ENCODE peak calls at places on chromosomes 13 and 19, in six cellular contexts. F is IMR-90, M is H9, O is neuronal stem cell, S is mesenchymal stem cell, I is H1. D is an unnamed sample.

GRCh38 chr19:7879102-7879770 is 5.0 kb upstream of the PRR36 start:
- DNase-seq in S (no peak), I (no peak), O (no peak), M (no peak), F (no peak), D (no peak)

GRCh38 chr19:54172764-54173699 is at the start of gene TMC4:
- DNase-seq in S (peak; percentile 48), O (no peak), I (peak; percentile 82), M (peak; percentile 96), F (no peak), D (peak; percentile 94)

GRCh38 chr19:12985049-12985776 is 10.1 kb upstream of the NFIX start:
- DNase-seq in I (no peak), O (no peak), S (peak; percentile 27), M (peak; percentile 33), F (peak; percentile 76), D (peak; percentile 24)

GRCh38 chr13:76222511-76222910 is 586.4 kb downstream of the LMO7 start:
- DNase-seq in M (no peak), O (no peak), F (peak; percentile 55), I (no peak), S (peak; percentile 14), D (no peak)

GRCh38 chr19:15642807-15643206 is 2.1 kb downstream of the CYP4F3 start:
- DNase-seq in S (no peak), I (no peak), M (no peak), O (no peak), F (no peak), D (no peak)

GRCh38 chr13:84446972-84447700 is 564.9 kb upstream of the SLITRK1 start:
- DNase-seq in O (no peak), F (no peak), S (no peak), M (no peak), I (peak; percentile 38), D (no peak)

GRCh38 chr13:23450340-23451046 is 17.0 kb upstream of the SACS start:
- DNase-seq in F (no peak), S (no peak), M (no peak), I (no peak), O (no peak), D (no peak)

GRCh38 chr19:4645718-4646117 is 6.4 kb downstream of the TNFAIP8L1 start:
- DNase-seq in S (no peak), M (no peak), I (no peak), F (no peak), O (no peak), D (peak; percentile 98)

GRCh38 chr19:19321143-19321577 is 531 bp downstream of the MAU2 start:
- DNase-seq in O (peak; percentile 23), M (peak; percentile 47), S (peak; percentile 35), I (peak; percentile 53), F (no peak), D (peak; percentile 10)

GRCh38 chr13:35984776-35985453 is 146.3 kb downstream of the DCLK1 start:
- DNase-seq in I (peak; percentile 59), M (peak; percentile 64), S (no peak), O (peak; percentile 15), F (no peak), D (no peak)

GRCh38 chr13:98454389-98454881 is 122.5 kb downstream of the STK24 start:
- DNase-seq in S (peak; percentile 75), O (no peak), M (no peak), F (peak; percentile 94), I (no peak), D (no peak)

GRCh38 chr19:30388327-30388726 is 16.1 kb downstream of the ZNF536 start:
- DNase-seq in I (peak; percentile 19), F (no peak), O (no peak), M (no peak), S (no peak), D (no peak)

GRCh38 chr13:94454906-94455305 is 24.6 kb downstream of the DCT start:
- DNase-seq in S (no peak), F (peak; percentile 1), O (no peak), M (no peak), I (no peak), D (no peak)

GRCh38 chr19:6023085-6023682 is 45.2 kb upstream of the RANBP3 start:
- DNase-seq in O (no peak), I (no peak), M (no peak), F (peak; percentile 71), S (peak; percentile 58), D (peak; percentile 43)

GRCh38 chr19:55315956-55316525 is 9.1 kb downstream of the TMEM150B start:
- DNase-seq in M (no peak), S (no peak), I (no peak), F (no peak), O (no peak), D (no peak)

GRCh38 chr13:33140161-33140560 is 123.9 kb downstream of the KL start:
- DNase-seq in F (peak; percentile 35), M (no peak), I (no peak), S (no peak), O (no peak), D (no peak)

GRCh38 chr13:79155883-79156282 is 250.2 kb downstream of the RBM26 start:
- DNase-seq in M (no peak), S (no peak), F (no peak), I (no peak), O (no peak), D (no peak)

GRCh38 chr13:23749288-23749880 is 139.8 kb downstream of the MIPEP start:
- DNase-seq in M (no peak), I (no peak), S (no peak), O (no peak), F (no peak), D (no peak)

GRCh38 chr19:49950956-49951526 is 9.9 kb downstream of the SIGLEC11 start:
- DNase-seq in O (no peak), S (no peak), I (no peak), F (no peak), M (no peak), D (no peak)

GRCh38 chr13:110685305-110685704 is 20.6 kb downstream of the CARS2 start:
- DNase-seq in O (no peak), M (no peak), I (no peak), F (peak; percentile 44), S (peak; percentile 25), D (peak; percentile 78)

GRCh38 chr19:12660980-12661379 is 5.6 kb downstream of the MAN2B1 start:
- DNase-seq in I (no peak), S (no peak), F (no peak), M (no peak), O (no peak), D (no peak)

GRCh38 chr19:16293133-16294085 is 31.2 kb upstream of the KLF2 start:
- DNase-seq in M (no peak), F (peak; percentile 99), O (no peak), S (peak; percentile 94), I (no peak), D (no peak)

GRCh38 chr19:38718747-38719543 is 25.3 kb downstream of the CAPN12 start:
- DNase-seq in F (no peak), I (peak; percentile 67), O (no peak), S (peak; percentile 39), M (peak; percentile 74), D (peak; percentile 91)

GRCh38 chr19:33273881-33274662 is 28.3 kb downstream of the CEBPA start:
- DNase-seq in I (no peak), O (no peak), S (peak; percentile 52), F (peak; percentile 84), M (no peak), D (no peak)

GRCh38 chr19:41887711-41888382 is 4.9 kb downstream of the ARHGEF1 start:
- DNase-seq in S (peak; percentile 20), O (no peak), I (peak; percentile 74), F (peak; percentile 64), M (peak; percentile 92), D (peak; percentile 74)

GRCh38 chr13:84917252-84917878 is 881.9 kb downstream of the SLITRK6 start:
- DNase-seq in O (no peak), M (no peak), F (peak; percentile 31), S (peak; percentile 43), I (no peak), D (peak; percentile 57)

GRCh38 chr19:38619361-38620174 is 580 bp downstream of the EIF3K start:
- DNase-seq in M (no peak), O (no peak), I (no peak), F (no peak), S (no peak), D (no peak)

GRCh38 chr13:20974981-20975585 is 72.5 kb upstream of the XPO4 start:
- DNase-seq in O (no peak), I (no peak), M (no peak), S (peak; percentile 48), F (no peak), D (peak; percentile 99)

GRCh38 chr13:48156466-48156865 is 61.6 kb upstream of the MED4 start:
- DNase-seq in S (no peak), M (peak; percentile 71), O (no peak), F (no peak), I (peak; percentile 58), D (peak; percentile 17)
- H4K8ac ChIP-seq in S (no peak overlapping the region), M (no peak overlapping the region), O (no peak overlapping the region), F (no peak overlapping the region), I (no peak overlapping the region), D (no peak overlapping the region)

DNA sequence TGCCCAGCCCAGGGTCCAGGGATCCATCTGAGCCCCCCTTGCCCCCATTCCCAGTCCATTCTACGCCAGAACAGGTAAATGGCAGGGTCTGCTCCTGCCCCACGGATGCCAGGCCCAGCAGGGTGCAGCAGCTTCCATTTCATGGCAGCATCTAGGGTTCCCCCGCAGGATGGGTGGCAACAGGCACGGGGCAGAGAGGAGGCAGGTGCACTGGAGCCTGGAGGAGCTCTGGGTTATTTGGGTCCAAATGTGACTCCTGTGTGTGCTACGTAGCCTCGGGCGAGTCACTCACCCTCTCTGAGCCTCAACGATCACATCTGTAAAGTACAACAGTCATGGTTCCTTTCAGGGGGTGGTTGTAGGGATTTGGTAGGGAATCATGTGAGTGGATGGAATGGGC is 27.4 kb downstream of the IL12RB1 start:
- DNase-seq in O (no peak), F (no peak), M (no peak), S (no peak), I (no peak), D (no peak)
- H3K9me3 ChIP-seq in O (peaks cover 2% of the 10 kb centered on the region), F (peaks cover 2% of the 10 kb centered on the region), M (no peaks in the 10 kb centered on the region), S (no peaks in the 10 kb centered on the region), I (no peaks in the 10 kb centered on the region), D (peaks cover 2% of the 10 kb centered on the region)

DNA sequence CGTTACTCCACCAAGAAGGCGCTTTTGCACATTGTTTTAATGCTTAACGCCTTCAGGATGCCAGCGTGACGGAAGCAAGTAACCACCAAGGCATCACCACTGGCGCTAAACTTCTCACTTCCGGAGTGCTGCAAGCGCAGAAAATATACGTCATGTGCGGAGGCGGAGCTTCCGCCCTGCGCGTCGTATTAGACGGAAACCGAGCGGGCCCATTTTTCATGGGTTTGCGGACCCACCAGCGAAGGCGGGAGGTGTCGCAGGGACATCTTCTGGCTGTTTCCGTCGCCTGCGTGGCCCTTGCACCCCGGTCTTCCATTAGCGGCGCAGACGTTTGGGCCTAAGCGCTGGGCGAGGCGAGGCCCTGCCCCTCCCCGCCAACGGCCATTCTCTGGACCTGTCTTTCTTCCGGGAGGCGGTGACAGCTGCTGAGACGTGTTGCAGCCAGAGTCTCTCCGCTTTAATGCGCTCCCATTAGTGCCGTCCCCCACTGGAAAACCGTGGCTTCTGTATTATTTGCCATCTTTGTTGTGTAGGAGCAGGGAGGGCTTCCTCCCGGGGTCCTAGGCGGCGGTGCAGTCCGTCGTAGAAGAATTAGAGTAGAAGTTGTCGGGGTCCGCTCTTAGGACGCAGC is at the start of gene ERCC5:
- DNase-seq in S (peak; percentile 97), I (peak; percentile 96), O (peak; percentile 92), F (peak; percentile 95), M (peak; percentile 90), D (peak; percentile 99)
- H4K8ac ChIP-seq in S (peak within 1 kb of the TSS; percentile 88), I (peak within 1 kb of the TSS; percentile 94), O (no peak within 1 kb of the TSS), F (peak within 1 kb of the TSS; percentile 97), M (peak within 1 kb of the TSS; percentile 24), D (peak within 1 kb of the TSS; percentile 94)

DNA sequence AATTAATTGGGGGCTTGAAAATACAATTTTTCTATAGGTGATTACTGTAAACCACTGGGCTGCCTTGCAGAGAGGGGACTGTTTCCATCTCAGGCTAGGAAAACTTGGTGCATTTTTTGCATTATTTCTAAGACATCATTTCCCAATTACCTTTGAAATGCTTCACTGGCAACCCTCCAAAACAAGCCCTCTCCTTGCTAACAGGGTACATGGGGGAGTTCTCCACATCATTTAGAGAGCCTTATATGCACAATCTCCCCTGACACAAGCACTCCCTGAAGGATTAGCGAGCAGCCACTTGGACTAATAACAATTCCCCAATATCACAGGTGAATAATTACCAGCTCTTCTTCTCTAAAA is 806.7 kb downstream of the UQCRFS1 start:
- DNase-seq in M (no peak), O (no peak), I (no peak), F (no peak), S (no peak), D (no peak)
- H3K9me3 ChIP-seq in M (no peaks in the 10 kb centered on the region), O (no peaks in the 10 kb centered on the region), I (no peaks in the 10 kb centered on the region), F (peaks cover 29% of the 10 kb centered on the region), S (no peaks in the 10 kb centered on the region), D (peaks cover 1% of the 10 kb centered on the region)

D was measured in trophoblast cell.